ENCODE peak calls at places on chromosomes 3 and 15, in eight cellular contexts. V, B, A, C, O, E, M and J are unnamed samples.
A peak's percentile ranks its signal among the peaks of the same experiment; 100 is the strongest.

GRCh38 chr3:69425249-69425648 is 39.4 kb upstream of the FRMD4B start:
- DNase-seq in V (no peak), B (peak; percentile 7), M (peak; percentile 76), C (no peak), O (peak; percentile 44), A (no peak), E (no peak), J (peak; percentile 53)

GRCh38 chr3:143763568-143764162 is 84.6 kb downstream of the SLC9A9 start:
- DNase-seq in M (no peak), V (no peak), A (no peak), B (no peak), C (no peak), O (no peak), E (no peak), J (no peak)

GRCh38 chr3:57729339-57730039 is 26.6 kb upstream of the SLMAP start:
- DNase-seq in A (no peak), V (no peak), C (no peak), O (no peak), E (no peak), M (no peak), B (no peak), J (no peak)

GRCh38 chr3:149199474-149199873 is 22.2 kb downstream of the CP start:
- DNase-seq in O (no peak), M (no peak), B (no peak), A (no peak), C (no peak), V (no peak), E (no peak), J (no peak)

GRCh38 chr3:23073721-23074300 is 129.3 kb upstream of the UBE2E2 start:
- DNase-seq in V (no peak), B (no peak), E (no peak), O (no peak), C (no peak), A (no peak), M (no peak), J (no peak)

GRCh38 chr15:92624401-92624991 is 31.1 kb downstream of the FAM174B start:
- DNase-seq in O (no peak), M (no peak), B (peak; percentile 56), E (peak; percentile 36), C (no peak), V (no peak), A (peak; percentile 72), J (no peak)

GRCh38 chr15:25094066-25094465 is 139.3 kb downstream of the SNRPN start:
- DNase-seq in B (no peak), V (no peak), M (no peak), A (no peak), O (no peak), C (no peak), E (no peak), J (no peak)

GRCh38 chr15:60384052-60384451 is 13.7 kb downstream of the ANXA2 start:
- DNase-seq in C (no peak), M (no peak), B (no peak), O (no peak), A (no peak), E (no peak), V (no peak), J (no peak)

GRCh38 chr3:43894176-43895049 is 203.7 kb downstream of the ABHD5 start:
- DNase-seq in B (peak; percentile 32), M (peak; percentile 66), A (peak; percentile 50), V (peak; percentile 64), E (peak; percentile 31), O (peak; percentile 80), C (no peak), J (peak; percentile 40)

GRCh38 chr15:29670945-29671307 is 151.3 kb downstream of the TJP1 start:
- DNase-seq in A (no peak), B (peak; percentile 95), V (peak; percentile 72), E (no peak), O (no peak), C (no peak), M (no peak), J (no peak)

GRCh38 chr3:43081796-43082195 is 24.1 kb downstream of the POMGNT2 start:
- DNase-seq in C (peak; percentile 58), E (no peak), B (no peak), V (no peak), O (no peak), A (no peak), M (no peak), J (no peak)

GRCh38 chr3:113496924-113497323 is 18.0 kb downstream of the SPICE1 start:
- DNase-seq in O (no peak), B (no peak), V (no peak), C (no peak), A (no peak), M (no peak), E (no peak), J (no peak)

GRCh38 chr3:4751057-4752051 is 227.9 kb upstream of the BHLHE40 start:
- DNase-seq in V (no peak), C (no peak), B (peak; percentile 46), O (no peak), A (no peak), M (no peak), E (no peak), J (no peak)

GRCh38 chr3:133412511-133413165 is 12.8 kb downstream of the BFSP2 start:
- DNase-seq in O (no peak), A (no peak), C (peak; percentile 61), M (no peak), B (peak; percentile 26), V (no peak), E (no peak), J (no peak)

GRCh38 chr3:55584716-55585368 is 97.7 kb upstream of the WNT5A start:
- DNase-seq in B (no peak), V (no peak), E (no peak), M (no peak), A (no peak), O (peak; percentile 49), C (no peak), J (no peak)

GRCh38 chr3:16359331-16359730 is 94.3 kb downstream of the OXNAD1 start:
- DNase-seq in B (no peak), O (no peak), E (no peak), M (no peak), A (no peak), V (no peak), C (no peak), J (no peak)

GRCh38 chr3:119508172-119508845 is 10.0 kb downstream of the TIMMDC1 start:
- DNase-seq in C (no peak), B (no peak), V (no peak), M (peak; percentile 73), E (no peak), O (no peak), A (no peak), J (no peak)

GRCh38 chr3:136078421-136079364 is 113.2 kb downstream of the PPP2R3A start:
- DNase-seq in M (peak; percentile 39), A (no peak), E (no peak), V (no peak), B (no peak), O (no peak), C (no peak), J (no peak)

GRCh38 chr3:47057212-47057671 is 77.8 kb downstream of the NBEAL2 start:
- DNase-seq in E (no peak), M (no peak), B (no peak), V (no peak), O (no peak), C (no peak), A (no peak), J (no peak)
- TF ChIP-seq CTCF in E (no peak), M (no peak), B (no peak), V (no peak), O (no peak), C (no peak), A (no peak), J (no peak)

GRCh38 chr15:96343529-96344072 is 13.1 kb downstream of the NR2F2 start:
- DNase-seq in E (no peak), O (no peak), C (no peak), M (no peak), V (no peak), A (no peak), B (peak; percentile 1), J (no peak)

GRCh38 chr15:96342611-96343528 is 12.4 kb downstream of the NR2F2 start:
- DNase-seq in O (no peak), A (no peak), B (no peak), M (no peak), E (no peak), C (peak; percentile 57), V (no peak), J (no peak)

GRCh38 chr15:96345560-96346389 is 15.3 kb downstream of the NR2F2 start:
- DNase-seq in M (peak; percentile 58), E (peak; percentile 91), B (peak; percentile 75), C (peak; percentile 90), V (no peak), O (peak; percentile 83), A (peak; percentile 77), J (peak; percentile 67)

GRCh38 chr15:96344706-96345559 is 14.4 kb downstream of the NR2F2 start:
- DNase-seq in B (no peak), V (no peak), O (no peak), E (no peak), C (no peak), A (no peak), M (no peak), J (no peak)

DNA sequence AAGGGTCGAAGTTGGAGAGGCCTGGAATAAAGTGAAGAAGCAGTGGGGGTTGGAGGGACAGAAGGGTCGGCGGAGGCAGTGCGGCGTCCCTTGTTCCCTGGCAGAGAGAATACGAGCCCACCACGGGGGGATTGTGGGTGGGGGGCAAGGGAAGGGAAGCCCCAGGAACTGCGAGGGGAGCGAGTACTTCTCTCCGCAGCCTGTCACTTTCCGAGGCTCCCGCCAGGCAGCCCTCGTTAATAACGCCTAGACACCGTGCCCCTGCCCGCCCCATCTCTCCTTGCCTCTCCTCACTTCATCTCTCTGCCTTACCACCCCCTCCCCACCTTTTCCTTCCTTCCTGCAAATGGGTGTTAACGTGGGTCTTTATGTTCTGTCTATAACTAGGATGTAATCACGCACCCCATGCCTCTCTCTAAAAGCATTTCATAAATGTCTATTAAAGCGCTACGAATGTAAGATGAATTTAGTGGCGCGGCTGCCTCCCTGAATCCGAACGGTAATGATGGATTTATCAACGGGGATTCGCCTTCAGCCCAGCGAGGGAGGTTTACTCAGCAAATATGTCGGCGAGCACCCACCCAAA is 13.7 kb downstream of the NR2F2 start:
- DNase-seq in E (no peak), M (no peak), O (no peak), V (no peak), A (no peak), B (no peak), C (no peak), J (no peak)
- H3K4me3 ChIP-seq in E (peak overlapping the region; percentile 97), M (no peak overlapping the region), O (no peak overlapping the region), V (peak overlapping the region; percentile 71), A (peak overlapping the region; percentile 88), B (no peak overlapping the region), C (peak overlapping the region; percentile 16), J (no peak overlapping the region)

DNA sequence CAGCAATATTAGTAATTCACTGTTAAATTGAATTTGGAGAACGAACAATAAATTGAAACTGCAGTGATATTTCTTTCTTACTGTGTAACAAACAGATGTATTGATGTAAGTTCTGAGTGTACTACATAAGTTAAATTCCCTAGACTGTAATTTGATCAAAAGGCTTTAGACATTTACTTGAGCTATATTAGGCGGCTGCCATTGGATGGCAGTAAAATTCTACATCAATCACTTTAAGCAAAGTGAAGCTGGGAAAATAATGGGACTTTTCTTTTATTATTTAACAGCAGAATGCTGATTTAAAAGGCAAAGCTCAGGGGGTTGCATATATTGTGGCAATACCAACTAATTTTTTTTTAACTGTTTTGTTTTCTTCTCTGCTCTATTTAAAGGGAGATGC is 212.6 kb upstream of the PLSCR5 start:
- DNase-seq in O (peak; percentile 41), C (no peak), M (no peak), A (no peak), E (no peak), B (no peak), V (no peak), J (no peak)
- TF ChIP-seq CTCF in O (peak; percentile 47), C (peak; percentile 60), M (peak; percentile 23), A (peak; percentile 61), E (no peak), B (peak; percentile 30), V (peak; percentile 15), J (no peak)

GRCh38 chr3:195853036-195853435 is 41.3 kb upstream of the MUC4 start:
- DNase-seq in B (no peak), V (no peak), A (no peak), E (no peak), C (no peak), M (no peak), O (no peak), J (peak; percentile 46)
- H3K4me3 ChIP-seq in B (no peak overlapping the region), V (no peak overlapping the region), A (no peak overlapping the region), E (no peak overlapping the region), C (no peak overlapping the region), M (no peak overlapping the region), O (no peak overlapping the region), J (no peak overlapping the region)